ENCODE peak calls at places on chromosome 19, in eight cellular contexts. H is tibial nerve, T is hepatocyte, Q is heart right ventricle, W is heart left ventricle, J is IMR-90, S is ascending aorta, I is right lobe of liver. X is an unnamed sample.
A peak's percentile ranks its signal among the peaks of the same experiment; 100 is the strongest.

GRCh38 chr19:48498922-48499321 is 12.7 kb downstream of the LMTK3 start:
- DNase-seq in H (no peak), T (peak; percentile 10), Q (no peak), W (no peak), J (no peak), S (no peak), I (no peak), X (no peak)

GRCh38 chr19:51712461-51713081 is 11.2 kb downstream of the HAS1 start:
- DNase-seq in H (no peak), T (peak; percentile 57), Q (no peak), W (no peak), J (peak; percentile 35), S (no peak), I (no peak), X (no peak)

GRCh38 chr19:34274827-34275625 is 20.7 kb downstream of the GARRE1 start:
- DNase-seq in H (no peak), T (no peak), Q (no peak), W (no peak), J (peak; percentile 96), S (no peak), I (no peak), X (no peak)

GRCh38 chr19:32908641-32909190 is 39.1 kb upstream of the SLC7A9 start:
- DNase-seq in H (no peak), T (no peak), Q (no peak), W (no peak), J (no peak), S (no peak), I (no peak), X (no peak)

GRCh38 chr19:39031368-39032163 is 783 bp downstream of the FBXO27 start:
- DNase-seq in H (peak; percentile 56), T (peak; percentile 98), Q (peak; percentile 77), W (peak; percentile 77), J (no peak), S (peak; percentile 67), I (peak; percentile 100), X (peak; percentile 94)

GRCh38 chr19:39924952-39925351 is 9.5 kb downstream of the FCGBP start:
- DNase-seq in H (no peak), T (no peak), Q (no peak), W (no peak), J (no peak), S (no peak), I (no peak), X (no peak)

GRCh38 chr19:48480151-48480475 is 10.9 kb downstream of the CYTH2 start:
- DNase-seq in H (peak; percentile 48), T (no peak), Q (peak; percentile 72), W (peak; percentile 77), J (no peak), S (no peak), I (no peak), X (no peak)

GRCh38 chr19:31357315-31357673 is 8.1 kb upstream of the TSHZ3 start:
- DNase-seq in H (no peak), T (no peak), Q (no peak), W (no peak), J (no peak), S (no peak), I (no peak), X (no peak)

GRCh38 chr19:5128251-5128931 is 159.5 kb downstream of the KDM4B start:
- DNase-seq in H (peak; percentile 47), T (peak; percentile 89), Q (peak; percentile 78), W (peak; percentile 79), J (peak; percentile 75), S (no peak), I (peak; percentile 67), X (no peak)

GRCh38 chr19:51948979-51949378 is 21.7 kb downstream of the ZNF613 start:
- DNase-seq in H (no peak), T (no peak), Q (peak; percentile 48), W (peak; percentile 18), J (peak; percentile 23), S (no peak), I (no peak), X (no peak)

GRCh38 chr19:8512115-8512967 is 1.6 kb downstream of the ZNF414 start:
- DNase-seq in H (no peak), T (no peak), Q (no peak), W (no peak), J (no peak), S (no peak), I (no peak), X (no peak)

GRCh38 chr19:7995756-7996155 is 9.7 kb downstream of the ELAVL1 start:
- DNase-seq in H (no peak), T (no peak), Q (no peak), W (no peak), J (no peak), S (no peak), I (no peak), X (no peak)

GRCh38 chr19:44857837-44858236 is 11.7 kb downstream of the NECTIN2 start:
- DNase-seq in H (no peak), T (no peak), Q (no peak), W (no peak), J (no peak), S (no peak), I (no peak), X (no peak)

GRCh38 chr19:33039108-33039599 is 25.5 kb downstream of the RHPN2 start:
- DNase-seq in H (no peak), T (no peak), Q (no peak), W (no peak), J (no peak), S (no peak), I (peak; percentile 88), X (no peak)

GRCh38 chr19:44603201-44603945 is 10.0 kb upstream of the IGSF23 start:
- DNase-seq in H (no peak), T (no peak), Q (no peak), W (peak; percentile 28), J (peak; percentile 99), S (no peak), I (no peak), X (no peak)

GRCh38 chr19:34645551-34645950 is 31.4 kb downstream of the SCGB2B2 start:
- DNase-seq in H (no peak), T (no peak), Q (no peak), W (no peak), J (no peak), S (no peak), I (no peak), X (no peak)

GRCh38 chr19:10816691-10817090 is 19.3 kb downstream of the TMED1 start:
- DNase-seq in H (no peak), T (peak; percentile 8), Q (no peak), W (no peak), J (no peak), S (no peak), I (no peak), X (no peak)

GRCh38 chr19:10818306-10819123 is 17.5 kb downstream of the TMED1 start:
- DNase-seq in H (no peak), T (peak; percentile 4), Q (no peak), W (no peak), J (no peak), S (no peak), I (no peak), X (no peak)

GRCh38 chr19:10817291-10818038 is 18.5 kb downstream of the TMED1 start:
- DNase-seq in H (peak; percentile 83), T (peak; percentile 80), Q (peak; percentile 49), W (peak; percentile 51), J (peak; percentile 98), S (peak; percentile 42), I (no peak), X (no peak)

GRCh38 chr19:10815007-10815531 is 20.9 kb downstream of the TMED1 start:
- DNase-seq in H (no peak), T (no peak), Q (no peak), W (no peak), J (no peak), S (no peak), I (no peak), X (no peak)

GRCh38 chr19:10815969-10816635 is 19.9 kb downstream of the TMED1 start:
- DNase-seq in H (no peak), T (peak; percentile 5), Q (no peak), W (no peak), J (peak; percentile 14), S (no peak), I (no peak), X (no peak)
- H3K27ac ChIP-seq in H (peak overlapping the region; percentile 58), T (peak overlapping the region; percentile 98), Q (no peak overlapping the region), W (peak overlapping the region; percentile 68), J (peak overlapping the region; percentile 98), S (peak overlapping the region; percentile 88), I (no peak overlapping the region), X (peak overlapping the region; percentile 71)

GRCh38 chr19:3813473-3814392 is 27.6 kb upstream of the MATK start:
- DNase-seq in H (no peak), T (no peak), Q (no peak), W (no peak), J (no peak), S (no peak), I (no peak), X (no peak)
- H3K27ac ChIP-seq in H (no peak overlapping the region), T (no peak overlapping the region), Q (peak overlapping the region; percentile 47), W (no peak overlapping the region), J (no peak overlapping the region), S (no peak overlapping the region), I (peak overlapping the region; percentile 31), X (no peak overlapping the region)

DNA sequence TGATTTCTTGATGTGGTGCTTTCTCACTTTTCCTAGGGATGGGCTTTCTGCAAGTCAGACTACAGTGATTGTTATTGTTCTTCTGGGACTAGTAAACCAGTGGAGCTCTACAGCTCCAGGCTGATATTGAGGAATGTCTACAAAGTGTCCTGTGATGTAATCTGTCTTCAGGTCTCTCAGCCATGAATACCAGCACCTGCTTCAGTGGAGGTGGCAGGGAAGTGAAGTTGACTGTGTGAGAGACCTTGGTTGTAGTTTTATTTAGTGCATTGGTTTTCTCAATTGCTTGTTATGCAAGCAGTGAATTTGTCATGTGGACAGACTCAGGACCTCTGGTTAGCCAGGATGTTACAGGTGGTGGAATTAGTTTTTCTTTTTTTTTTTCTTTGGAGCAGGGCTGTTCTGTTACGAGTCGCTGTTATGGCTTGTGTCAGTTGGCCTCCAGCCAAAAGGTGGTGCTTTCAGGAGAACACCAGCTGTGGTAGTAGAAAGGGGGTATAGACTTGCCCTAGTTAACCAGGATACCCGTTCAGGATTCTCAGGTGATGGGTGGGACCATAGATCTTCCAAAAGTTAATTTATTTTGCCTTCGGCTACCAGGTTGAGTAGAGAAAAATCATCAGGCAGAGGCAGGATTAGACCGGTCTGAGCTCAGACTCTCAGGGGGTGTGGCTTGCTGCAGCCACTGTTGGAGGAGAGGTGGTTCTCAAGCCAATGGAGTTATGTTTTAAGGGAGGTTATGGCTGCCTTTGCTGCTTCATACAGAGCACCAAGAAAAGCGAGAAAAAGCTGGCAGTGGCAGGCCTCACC is 11.9 kb upstream of the ZNF675 start:
- DNase-seq in H (no peak), T (peak; percentile 49), Q (no peak), W (no peak), J (no peak), S (no peak), I (no peak), X (no peak)
- H3K27ac ChIP-seq in H (no peak overlapping the region), T (peak overlapping the region; percentile 85), Q (no peak overlapping the region), W (no peak overlapping the region), J (no peak overlapping the region), S (no peak overlapping the region), I (no peak overlapping the region), X (peak overlapping the region; percentile 73)

DNA sequence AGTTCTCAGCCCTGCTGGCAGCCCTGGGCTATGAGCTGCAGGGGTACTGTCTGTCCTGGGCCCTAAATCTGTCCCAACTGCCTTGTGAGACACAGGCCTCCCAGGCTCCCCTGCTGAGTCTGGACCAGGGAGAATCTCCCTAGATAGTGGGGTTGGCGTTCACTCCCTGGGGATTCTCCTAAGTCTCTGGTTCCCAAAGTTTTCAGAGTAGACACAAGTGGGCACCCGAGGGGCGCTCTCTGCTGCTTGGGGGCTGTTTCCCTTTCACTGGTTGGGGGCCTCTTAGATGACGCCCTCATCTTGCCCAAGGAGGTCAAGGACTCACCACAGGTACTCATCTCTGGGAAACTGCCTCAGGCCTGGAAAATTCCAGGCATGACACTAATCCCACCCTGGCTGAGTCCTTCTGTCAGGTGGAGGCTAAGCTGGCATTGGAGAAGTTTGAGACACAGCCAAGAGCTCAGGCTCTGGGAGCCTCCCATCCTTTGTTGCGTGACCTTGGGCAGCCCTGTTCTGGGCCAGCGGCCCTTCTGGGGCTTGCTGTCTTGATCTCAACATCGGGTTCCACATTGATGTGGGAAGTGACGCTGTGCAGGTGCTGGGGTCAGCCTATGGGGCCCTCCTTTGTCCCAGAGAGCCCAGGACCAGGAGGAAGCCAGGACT is 3.9 kb downstream of the RPL18A start:
- DNase-seq in H (no peak), T (no peak), Q (no peak), W (no peak), J (no peak), S (no peak), I (no peak), X (no peak)
- H3K27ac ChIP-seq in H (no peak overlapping the region), T (no peak overlapping the region), Q (peak overlapping the region; percentile 52), W (no peak overlapping the region), J (no peak overlapping the region), S (no peak overlapping the region), I (no peak overlapping the region), X (peak overlapping the region; percentile 26)